ENCODE peak calls at places on chromosomes 2 and 18, in six cellular contexts. One of them, this sample, is unnamed.

GRCh38 chr18:36706313-36706881 is 122.4 kb downstream of the TPGS2 start:
- DNase-seq in caudate nucleus: no peak
- DNase-seq in HTR-8/SVneo: no peak
- DNase-seq in BJ: no peak
- DNase-seq in germinal center: no peak
- DNase-seq in NCI-H1092: no peak
- DNase-seq in this sample: peak; percentile 83

GRCh38 chr2:174699993-174700766 is 64.1 kb downstream of the CHRNA1 start:
- DNase-seq in caudate nucleus: no peak
- DNase-seq in HTR-8/SVneo: peak; percentile 62
- DNase-seq in BJ: no peak
- DNase-seq in germinal center: peak; percentile 68
- DNase-seq in NCI-H1092: no peak
- DNase-seq in this sample: peak; percentile 76

GRCh38 chr18:13558790-13559189 is 167.6 kb downstream of the FAM210A start:
- DNase-seq in caudate nucleus: no peak
- DNase-seq in HTR-8/SVneo: no peak
- DNase-seq in BJ: no peak
- DNase-seq in germinal center: no peak
- DNase-seq in NCI-H1092: no peak
- DNase-seq in this sample: no peak

GRCh38 chr18:302097-302496 is 34.2 kb upstream of the THOC1 start:
- DNase-seq in caudate nucleus: no peak
- DNase-seq in HTR-8/SVneo: no peak
- DNase-seq in BJ: no peak
- DNase-seq in germinal center: no peak
- DNase-seq in NCI-H1092: no peak
- DNase-seq in this sample: no peak

GRCh38 chr2:64787019-64787365 is 133.3 kb upstream of the SERTAD2 start:
- DNase-seq in caudate nucleus: no peak
- DNase-seq in HTR-8/SVneo: no peak
- DNase-seq in BJ: no peak
- DNase-seq in germinal center: no peak
- DNase-seq in NCI-H1092: no peak
- DNase-seq in this sample: no peak

GRCh38 chr2:53987336-53987921 is 16.6 kb upstream of the PSME4 start:
- DNase-seq in caudate nucleus: no peak
- DNase-seq in HTR-8/SVneo: no peak
- DNase-seq in BJ: no peak
- DNase-seq in germinal center: peak; percentile 29
- DNase-seq in NCI-H1092: peak; percentile 63
- DNase-seq in this sample: peak; percentile 34

GRCh38 chr2:109702250-109702985 is 88.3 kb downstream of the SOWAHC start:
- DNase-seq in caudate nucleus: no peak
- DNase-seq in HTR-8/SVneo: peak; percentile 56
- DNase-seq in BJ: peak; percentile 56
- DNase-seq in germinal center: no peak
- DNase-seq in NCI-H1092: no peak
- DNase-seq in this sample: no peak

GRCh38 chr2:174682578-174683391 is 81.5 kb downstream of the CHRNA1 start:
- DNase-seq in caudate nucleus: peak; percentile 54
- DNase-seq in HTR-8/SVneo: peak; percentile 63
- DNase-seq in BJ: no peak
- DNase-seq in germinal center: peak; percentile 75
- DNase-seq in NCI-H1092: no peak
- DNase-seq in this sample: peak; percentile 83

GRCh38 chr2:100352511-100352910 is 30.2 kb upstream of the LONRF2 start:
- DNase-seq in caudate nucleus: no peak
- DNase-seq in HTR-8/SVneo: no peak
- DNase-seq in BJ: no peak
- DNase-seq in germinal center: no peak
- DNase-seq in NCI-H1092: no peak
- DNase-seq in this sample: peak; percentile 42

GRCh38 chr18:22604390-22604985 is 186.8 kb upstream of the CTAGE1 start:
- DNase-seq in caudate nucleus: no peak
- DNase-seq in HTR-8/SVneo: no peak
- DNase-seq in BJ: no peak
- DNase-seq in germinal center: no peak
- DNase-seq in NCI-H1092: no peak
- DNase-seq in this sample: peak; percentile 49

GRCh38 chr2:8169443-8169842 is 512.4 kb upstream of the ID2 start:
- DNase-seq in caudate nucleus: no peak
- DNase-seq in HTR-8/SVneo: no peak
- DNase-seq in BJ: peak; percentile 53
- DNase-seq in germinal center: no peak
- DNase-seq in NCI-H1092: no peak
- DNase-seq in this sample: no peak

GRCh38 chr2:130829020-130829419 is 7.7 kb upstream of the ARHGEF4 start:
- DNase-seq in caudate nucleus: no peak
- DNase-seq in HTR-8/SVneo: peak; percentile 70
- DNase-seq in BJ: no peak
- DNase-seq in germinal center: no peak
- DNase-seq in NCI-H1092: no peak
- DNase-seq in this sample: no peak

GRCh38 chr2:229708335-229708734 is 6.0 kb downstream of the DNER start:
- DNase-seq in caudate nucleus: no peak
- DNase-seq in HTR-8/SVneo: no peak
- DNase-seq in BJ: no peak
- DNase-seq in germinal center: no peak
- DNase-seq in NCI-H1092: no peak
- DNase-seq in this sample: no peak

GRCh38 chr2:3669656-3670055 is 11.7 kb downstream of the ALLC start:
- DNase-seq in caudate nucleus: no peak
- DNase-seq in HTR-8/SVneo: no peak
- DNase-seq in BJ: no peak
- DNase-seq in germinal center: no peak
- DNase-seq in NCI-H1092: no peak
- DNase-seq in this sample: no peak

GRCh38 chr2:101395545-101396351 is 8.4 kb upstream of the CREG2 start:
- DNase-seq in caudate nucleus: no peak
- DNase-seq in HTR-8/SVneo: no peak
- DNase-seq in BJ: no peak
- DNase-seq in germinal center: no peak
- DNase-seq in NCI-H1092: no peak
- DNase-seq in this sample: no peak

GRCh38 chr2:80246449-80247025 is 58.0 kb downstream of the LRRTM1 start:
- DNase-seq in caudate nucleus: no peak
- DNase-seq in HTR-8/SVneo: no peak
- DNase-seq in BJ: no peak
- DNase-seq in germinal center: no peak
- DNase-seq in NCI-H1092: no peak
- DNase-seq in this sample: no peak

GRCh38 chr2:170344663-170345099 is 166.7 kb downstream of the MYO3B start:
- DNase-seq in caudate nucleus: no peak
- DNase-seq in HTR-8/SVneo: no peak
- DNase-seq in BJ: no peak
- DNase-seq in germinal center: no peak
- DNase-seq in NCI-H1092: no peak
- DNase-seq in this sample: no peak

GRCh38 chr2:242060212-242060835 is 190.8 kb downstream of the RTP5 start:
- DNase-seq in caudate nucleus: no peak
- DNase-seq in HTR-8/SVneo: no peak
- DNase-seq in BJ: no peak
- DNase-seq in germinal center: no peak
- DNase-seq in NCI-H1092: no peak
- DNase-seq in this sample: no peak

GRCh38 chr2:101199153-101199810 is 48.1 kb upstream of the TBC1D8 start:
- DNase-seq in caudate nucleus: no peak
- DNase-seq in HTR-8/SVneo: no peak
- DNase-seq in BJ: no peak
- DNase-seq in germinal center: no peak
- DNase-seq in NCI-H1092: no peak
- DNase-seq in this sample: no peak

GRCh38 chr2:166140922-166141321 is 13.1 kb upstream of the SCN1A start:
- DNase-seq in caudate nucleus: no peak
- DNase-seq in HTR-8/SVneo: no peak
- DNase-seq in BJ: no peak
- DNase-seq in germinal center: no peak
- DNase-seq in NCI-H1092: no peak
- DNase-seq in this sample: no peak

GRCh38 chr2:220394433-220394832 is 767.0 kb downstream of the SLC4A3 start:
- DNase-seq in caudate nucleus: no peak
- DNase-seq in HTR-8/SVneo: peak; percentile 22
- DNase-seq in BJ: no peak
- DNase-seq in germinal center: no peak
- DNase-seq in NCI-H1092: peak; percentile 1
- DNase-seq in this sample: peak; percentile 11

GRCh38 chr2:37885329-37885993 is 39.6 kb upstream of the RMDN2 start:
- DNase-seq in caudate nucleus: no peak
- DNase-seq in HTR-8/SVneo: no peak
- DNase-seq in BJ: no peak
- DNase-seq in germinal center: no peak
- DNase-seq in NCI-H1092: no peak
- DNase-seq in this sample: no peak

GRCh38 chr2:57602738-57603137 is 443.9 kb upstream of the VRK2 start:
- DNase-seq in caudate nucleus: no peak
- DNase-seq in HTR-8/SVneo: no peak
- DNase-seq in BJ: no peak
- DNase-seq in germinal center: no peak
- DNase-seq in NCI-H1092: no peak
- DNase-seq in this sample: no peak

GRCh38 chr2:70715161-70715985 is 52.6 kb downstream of the ADD2 start:
- DNase-seq in caudate nucleus: no peak
- DNase-seq in HTR-8/SVneo: no peak
- DNase-seq in BJ: no peak
- DNase-seq in germinal center: no peak
- DNase-seq in NCI-H1092: no peak
- DNase-seq in this sample: peak; percentile 6

GRCh38 chr2:36433311-36434217 is 78.0 kb downstream of the CRIM1 start:
- DNase-seq in caudate nucleus: no peak
- DNase-seq in HTR-8/SVneo: peak; percentile 33
- DNase-seq in BJ: no peak
- DNase-seq in germinal center: no peak
- DNase-seq in NCI-H1092: no peak
- DNase-seq in this sample: no peak

GRCh38 chr2:53765749-53766148 is 1.9 kb upstream of the CHAC2 start:
- DNase-seq in caudate nucleus: no peak
- DNase-seq in HTR-8/SVneo: no peak
- DNase-seq in BJ: no peak
- DNase-seq in germinal center: no peak
- DNase-seq in NCI-H1092: no peak
- DNase-seq in this sample: no peak

GRCh38 chr2:96505231-96505889 is at the start of gene NEURL3:
- DNase-seq in caudate nucleus: no peak
- DNase-seq in HTR-8/SVneo: peak; percentile 88
- DNase-seq in BJ: peak; percentile 22
- DNase-seq in germinal center: no peak
- DNase-seq in NCI-H1092: no peak
- DNase-seq in this sample: peak; percentile 91

GRCh38 chr2:175004730-175004979 is 526 bp downstream of the CHN1 start:
- DNase-seq in caudate nucleus: no peak
- DNase-seq in HTR-8/SVneo: peak; percentile 21
- DNase-seq in BJ: no peak
- DNase-seq in germinal center: no peak
- DNase-seq in NCI-H1092: no peak
- DNase-seq in this sample: no peak

GRCh38 chr2:196018037-196018436 is 50.6 kb downstream of the DNAH7 start:
- DNase-seq in caudate nucleus: no peak
- DNase-seq in HTR-8/SVneo: no peak
- DNase-seq in BJ: no peak
- DNase-seq in germinal center: no peak
- DNase-seq in NCI-H1092: no peak
- DNase-seq in this sample: no peak

GRCh38 chr2:207040606-207041173 is 101.4 kb downstream of the CPO start:
- DNase-seq in caudate nucleus: no peak
- DNase-seq in HTR-8/SVneo: no peak
- DNase-seq in BJ: no peak
- DNase-seq in germinal center: no peak
- DNase-seq in NCI-H1092: no peak
- DNase-seq in this sample: no peak

GRCh38 chr2:48844418-48845155 is 89.1 kb upstream of the LHCGR start:
- DNase-seq in caudate nucleus: no peak
- DNase-seq in HTR-8/SVneo: no peak
- DNase-seq in BJ: no peak
- DNase-seq in germinal center: no peak
- DNase-seq in NCI-H1092: no peak
- DNase-seq in this sample: no peak

GRCh38 chr2:151640087-151640486 is 94.2 kb downstream of the NEB start:
- DNase-seq in caudate nucleus: no peak
- DNase-seq in HTR-8/SVneo: no peak
- DNase-seq in BJ: no peak
- DNase-seq in germinal center: no peak
- DNase-seq in NCI-H1092: no peak
- DNase-seq in this sample: no peak

GRCh38 chr2:99255491-99256318 is at the start of gene LYG2:
- DNase-seq in caudate nucleus: no peak
- DNase-seq in HTR-8/SVneo: no peak
- DNase-seq in BJ: no peak
- DNase-seq in germinal center: no peak
- DNase-seq in NCI-H1092: no peak
- DNase-seq in this sample: no peak

GRCh38 chr2:109232909-109233308 is 103.9 kb downstream of the SH3RF3 start:
- DNase-seq in caudate nucleus: no peak
- DNase-seq in HTR-8/SVneo: no peak
- DNase-seq in BJ: no peak
- DNase-seq in germinal center: no peak
- DNase-seq in NCI-H1092: no peak
- DNase-seq in this sample: no peak

GRCh38 chr2:65639156-65639876 is 206.9 kb upstream of the SPRED2 start:
- DNase-seq in caudate nucleus: no peak
- DNase-seq in HTR-8/SVneo: peak; percentile 24
- DNase-seq in BJ: no peak
- DNase-seq in germinal center: no peak
- DNase-seq in NCI-H1092: no peak
- DNase-seq in this sample: peak; percentile 51

GRCh38 chr18:63907649-63908048 is at the start of gene SERPINB10:
- DNase-seq in caudate nucleus: no peak
- DNase-seq in HTR-8/SVneo: no peak
- DNase-seq in BJ: no peak
- DNase-seq in germinal center: no peak
- DNase-seq in NCI-H1092: no peak
- DNase-seq in this sample: no peak

This sample was measured in left kidney.